ENCODE peak calls at places on chromosomes 4 and X, in six cellular contexts. One of them, this sample, is unnamed.

GRCh38 chr4:46953564-46953963 is 39.8 kb downstream of the GABRA4 start:
- DNase-seq in omental fat pad: no peak
- DNase-seq in WERI-Rb-1: no peak
- DNase-seq in tibial nerve: no peak
- DNase-seq in left lung: no peak
- DNase-seq in neural crest cell: no peak
- DNase-seq in this sample: no peak

GRCh38 chrX:46595084-46595483 is 21.5 kb downstream of the CHST7 start:
- DNase-seq in neural crest cell: no peak
- DNase-seq in omental fat pad: no peak
- DNase-seq in left lung: no peak
- DNase-seq in tibial nerve: no peak
- DNase-seq in WERI-Rb-1: no peak
- DNase-seq in this sample: no peak

GRCh38 chr4:61380865-61381264 is 180.7 kb downstream of the ADGRL3 start:
- DNase-seq in WERI-Rb-1: no peak
- DNase-seq in left lung: no peak
- DNase-seq in omental fat pad: no peak
- DNase-seq in neural crest cell: no peak
- DNase-seq in tibial nerve: no peak
- DNase-seq in this sample: no peak

GRCh38 chr4:74942251-74942917 is 9.5 kb downstream of the PARM1 start:
- DNase-seq in tibial nerve: no peak
- DNase-seq in WERI-Rb-1: no peak
- DNase-seq in left lung: no peak
- DNase-seq in neural crest cell: no peak
- DNase-seq in omental fat pad: no peak
- DNase-seq in this sample: no peak

GRCh38 chrX:131693359-131693758 is 149.5 kb downstream of the OR13H1 start:
- DNase-seq in neural crest cell: no peak
- DNase-seq in tibial nerve: no peak
- DNase-seq in omental fat pad: no peak
- DNase-seq in left lung: no peak
- DNase-seq in WERI-Rb-1: no peak
- DNase-seq in this sample: no peak

GRCh38 chrX:20547649-20548051 is 280.9 kb upstream of the RPS6KA3 start:
- DNase-seq in neural crest cell: no peak
- DNase-seq in left lung: no peak
- DNase-seq in WERI-Rb-1: no peak
- DNase-seq in tibial nerve: no peak
- DNase-seq in omental fat pad: no peak
- DNase-seq in this sample: no peak

GRCh38 chr4:122668241-122668640 is 47.4 kb upstream of the IL21 start:
- DNase-seq in tibial nerve: no peak
- DNase-seq in left lung: no peak
- DNase-seq in omental fat pad: no peak
- DNase-seq in neural crest cell: no peak
- DNase-seq in WERI-Rb-1: no peak
- DNase-seq in this sample: no peak

GRCh38 chr4:148443550-148444295 is 1.5 kb upstream of the NR3C2 start:
- DNase-seq in WERI-Rb-1: peak
- DNase-seq in omental fat pad: no peak
- DNase-seq in tibial nerve: peak
- DNase-seq in neural crest cell: peak
- DNase-seq in left lung: peak
- DNase-seq in this sample: no peak

GRCh38 chr4:1712216-1713002 is at the start of gene SLBP:
- DNase-seq in left lung: peak
- DNase-seq in WERI-Rb-1: peak
- DNase-seq in tibial nerve: peak
- DNase-seq in neural crest cell: peak
- DNase-seq in omental fat pad: peak
- DNase-seq in this sample: peak

GRCh38 chr4:87011340-87012034 is 76.7 kb downstream of the AFF1 start:
- DNase-seq in WERI-Rb-1: no peak
- DNase-seq in left lung: no peak
- DNase-seq in omental fat pad: no peak
- DNase-seq in tibial nerve: no peak
- DNase-seq in neural crest cell: no peak
- DNase-seq in this sample: peak

GRCh38 chr4:140085062-140085622 is 68.8 kb downstream of the MAML3 start:
- DNase-seq in neural crest cell: no peak
- DNase-seq in omental fat pad: no peak
- DNase-seq in WERI-Rb-1: no peak
- DNase-seq in tibial nerve: no peak
- DNase-seq in left lung: no peak
- DNase-seq in this sample: no peak

GRCh38 chr4:156976147-156976546 is 4.5 kb upstream of the PDGFC start:
- DNase-seq in tibial nerve: no peak
- DNase-seq in omental fat pad: no peak
- DNase-seq in left lung: no peak
- DNase-seq in neural crest cell: no peak
- DNase-seq in WERI-Rb-1: no peak
- DNase-seq in this sample: no peak

GRCh38 chr4:151568966-151569365 is 160.0 kb downstream of the FHIP1A start:
- DNase-seq in WERI-Rb-1: no peak
- DNase-seq in neural crest cell: no peak
- DNase-seq in left lung: no peak
- DNase-seq in tibial nerve: no peak
- DNase-seq in omental fat pad: no peak
- DNase-seq in this sample: no peak

GRCh38 chrX:120274958-120275357 is 24.3 kb downstream of the ZBTB33 start:
- DNase-seq in left lung: no peak
- DNase-seq in tibial nerve: no peak
- DNase-seq in neural crest cell: no peak
- DNase-seq in omental fat pad: no peak
- DNase-seq in WERI-Rb-1: no peak
- DNase-seq in this sample: no peak

GRCh38 chr4:53173576-53173975 is 192.3 kb downstream of the SCFD2 start:
- DNase-seq in left lung: no peak
- DNase-seq in tibial nerve: no peak
- DNase-seq in neural crest cell: no peak
- DNase-seq in omental fat pad: no peak
- DNase-seq in WERI-Rb-1: no peak
- DNase-seq in this sample: no peak

GRCh38 chr4:47213106-47213505 is 181.7 kb downstream of the GABRB1 start:
- DNase-seq in tibial nerve: no peak
- DNase-seq in left lung: no peak
- DNase-seq in omental fat pad: no peak
- DNase-seq in WERI-Rb-1: no peak
- DNase-seq in neural crest cell: no peak
- DNase-seq in this sample: no peak

GRCh38 chr4:24321151-24321550 is 263.2 kb downstream of the DHX15 start:
- DNase-seq in WERI-Rb-1: no peak
- DNase-seq in neural crest cell: no peak
- DNase-seq in omental fat pad: no peak
- DNase-seq in tibial nerve: no peak
- DNase-seq in left lung: no peak
- DNase-seq in this sample: no peak

GRCh38 chr4:175469519-175469918 is 342.5 kb downstream of the GPM6A start:
- DNase-seq in tibial nerve: no peak
- DNase-seq in neural crest cell: no peak
- DNase-seq in WERI-Rb-1: no peak
- DNase-seq in omental fat pad: no peak
- DNase-seq in left lung: no peak
- DNase-seq in this sample: no peak

GRCh38 chr4:1593881-1594345 is 90.2 kb downstream of the FAM53A start:
- DNase-seq in WERI-Rb-1: peak
- DNase-seq in neural crest cell: no peak
- DNase-seq in tibial nerve: no peak
- DNase-seq in omental fat pad: no peak
- DNase-seq in left lung: peak
- DNase-seq in this sample: no peak

GRCh38 chrX:7102119-7102518 is 45.4 kb upstream of the STS start:
- DNase-seq in omental fat pad: no peak
- DNase-seq in WERI-Rb-1: no peak
- DNase-seq in neural crest cell: no peak
- DNase-seq in tibial nerve: no peak
- DNase-seq in left lung: no peak
- DNase-seq in this sample: no peak

GRCh38 chr4:179751669-179752068 is 2309.4 kb upstream of the AGA start:
- DNase-seq in omental fat pad: no peak
- DNase-seq in neural crest cell: no peak
- DNase-seq in left lung: no peak
- DNase-seq in WERI-Rb-1: no peak
- DNase-seq in tibial nerve: no peak
- DNase-seq in this sample: no peak

GRCh38 chr4:2799444-2799911 is 6.6 kb downstream of the SH3BP2 start:
- DNase-seq in tibial nerve: no peak
- DNase-seq in WERI-Rb-1: no peak
- DNase-seq in neural crest cell: no peak
- DNase-seq in left lung: peak
- DNase-seq in omental fat pad: no peak
- DNase-seq in this sample: peak

GRCh38 chrX:115311666-115312065 is 22.2 kb downstream of the LUZP4 start:
- DNase-seq in omental fat pad: no peak
- DNase-seq in left lung: no peak
- DNase-seq in neural crest cell: peak
- DNase-seq in tibial nerve: no peak
- DNase-seq in WERI-Rb-1: no peak
- DNase-seq in this sample: no peak

GRCh38 chr4:108191269-108191914 is 22.7 kb upstream of the LEF1 start:
- DNase-seq in tibial nerve: no peak
- DNase-seq in WERI-Rb-1: no peak
- DNase-seq in neural crest cell: no peak
- DNase-seq in omental fat pad: no peak
- DNase-seq in left lung: no peak
- DNase-seq in this sample: no peak

GRCh38 chr4:73222466-73223257 is 35.9 kb downstream of the ANKRD17 start:
- DNase-seq in tibial nerve: peak
- DNase-seq in omental fat pad: no peak
- DNase-seq in left lung: no peak
- DNase-seq in neural crest cell: peak
- DNase-seq in WERI-Rb-1: peak
- DNase-seq in this sample: peak

GRCh38 chrX:45807572-45808425 is 607.1 kb upstream of the DIPK2B start:
- DNase-seq in tibial nerve: no peak
- DNase-seq in WERI-Rb-1: no peak
- DNase-seq in omental fat pad: no peak
- DNase-seq in left lung: no peak
- DNase-seq in neural crest cell: no peak
- DNase-seq in this sample: no peak

GRCh38 chr4:22634541-22635181 is 58.1 kb upstream of the GBA3 start:
- DNase-seq in left lung: peak
- DNase-seq in WERI-Rb-1: no peak
- DNase-seq in tibial nerve: no peak
- DNase-seq in neural crest cell: no peak
- DNase-seq in omental fat pad: no peak
- DNase-seq in this sample: no peak

GRCh38 chrX:120262781-120263719 is 12.4 kb downstream of the ZBTB33 start:
- DNase-seq in omental fat pad: no peak
- DNase-seq in left lung: no peak
- DNase-seq in neural crest cell: no peak
- DNase-seq in WERI-Rb-1: no peak
- DNase-seq in tibial nerve: no peak
- DNase-seq in this sample: no peak

GRCh38 chr4:141636077-141636770 is at the start of gene IL15:
- DNase-seq in tibial nerve: peak
- DNase-seq in left lung: peak
- DNase-seq in WERI-Rb-1: peak
- DNase-seq in omental fat pad: peak
- DNase-seq in neural crest cell: peak
- DNase-seq in this sample: peak

GRCh38 chrX:100731441-100732281 is at the start of gene SYTL4:
- DNase-seq in neural crest cell: peak
- DNase-seq in WERI-Rb-1: peak
- DNase-seq in omental fat pad: no peak
- DNase-seq in left lung: peak
- DNase-seq in tibial nerve: no peak
- DNase-seq in this sample: no peak

GRCh38 chr4:27278615-27279014 is 418.0 kb downstream of the STIM2 start:
- DNase-seq in omental fat pad: no peak
- DNase-seq in WERI-Rb-1: no peak
- DNase-seq in tibial nerve: no peak
- DNase-seq in neural crest cell: peak
- DNase-seq in left lung: no peak
- DNase-seq in this sample: no peak

GRCh38 chr4:81405900-81406401 is 65.8 kb downstream of the RASGEF1B start:
- DNase-seq in neural crest cell: peak
- DNase-seq in WERI-Rb-1: peak
- DNase-seq in tibial nerve: peak
- DNase-seq in omental fat pad: no peak
- DNase-seq in left lung: no peak
- DNase-seq in this sample: no peak

GRCh38 chr4:2318476-2318875 is 56.6 kb upstream of the MXD4 start:
- DNase-seq in left lung: no peak
- DNase-seq in WERI-Rb-1: no peak
- DNase-seq in omental fat pad: no peak
- DNase-seq in neural crest cell: no peak
- DNase-seq in tibial nerve: no peak
- DNase-seq in this sample: no peak

DNA sequence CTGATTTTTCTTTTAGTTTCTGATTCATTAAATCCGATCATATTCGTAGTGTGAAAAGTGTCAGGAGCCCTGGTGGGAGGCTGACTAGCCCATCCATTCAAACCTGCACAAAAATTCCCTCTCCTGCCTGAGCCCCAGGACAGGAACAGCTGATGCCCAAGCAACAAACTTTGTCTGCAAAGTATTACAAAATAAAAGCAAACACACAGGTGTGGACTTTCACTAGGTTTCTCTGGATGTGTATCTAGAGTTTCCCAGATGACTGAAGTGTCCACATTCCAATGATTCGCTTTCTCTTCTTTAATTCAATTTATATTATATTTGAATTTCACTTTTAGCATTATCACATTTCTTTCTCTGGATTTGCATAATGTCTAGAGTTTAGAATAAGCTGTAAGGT is 18.2 kb upstream of the FAM9B start:
- DNase-seq in neural crest cell: no peak
- DNase-seq in left lung: no peak
- DNase-seq in tibial nerve: no peak
- DNase-seq in WERI-Rb-1: no peak
- DNase-seq in omental fat pad: no peak
- DNase-seq in this sample: no peak
- TF ChIP-seq CTCF in neural crest cell: no peak
- TF ChIP-seq CTCF in left lung: no peak
- TF ChIP-seq CTCF in tibial nerve: no peak
- TF ChIP-seq CTCF in WERI-Rb-1: no peak
- TF ChIP-seq CTCF in omental fat pad: no peak
- TF ChIP-seq CTCF in this sample: no peak

GRCh38 chr4:116358633-116359222 is 726.6 kb downstream of the TRAM1L1 start:
- DNase-seq in WERI-Rb-1: peak
- DNase-seq in left lung: no peak
- DNase-seq in neural crest cell: peak
- DNase-seq in omental fat pad: no peak
- DNase-seq in tibial nerve: peak
- DNase-seq in this sample: no peak
- TF ChIP-seq CTCF in WERI-Rb-1: peak
- TF ChIP-seq CTCF in left lung: peak
- TF ChIP-seq CTCF in neural crest cell: peak
- TF ChIP-seq CTCF in omental fat pad: no peak
- TF ChIP-seq CTCF in tibial nerve: peak
- TF ChIP-seq CTCF in this sample: peak

GRCh38 chrX:64205735-64206491 is 405 bp upstream of the AMER1 start:
- DNase-seq in tibial nerve: peak
- DNase-seq in WERI-Rb-1: peak
- DNase-seq in omental fat pad: peak
- DNase-seq in neural crest cell: peak
- DNase-seq in left lung: peak
- DNase-seq in this sample: peak
- TF ChIP-seq CTCF in tibial nerve: peak
- TF ChIP-seq CTCF in WERI-Rb-1: no peak
- TF ChIP-seq CTCF in omental fat pad: no peak
- TF ChIP-seq CTCF in neural crest cell: peak
- TF ChIP-seq CTCF in left lung: no peak
- TF ChIP-seq CTCF in this sample: no peak

GRCh38 chr4:41635441-41635840 is 97.5 kb downstream of the LIMCH1 start:
- DNase-seq in omental fat pad: no peak
- DNase-seq in tibial nerve: no peak
- DNase-seq in WERI-Rb-1: no peak
- DNase-seq in neural crest cell: no peak
- DNase-seq in left lung: no peak
- DNase-seq in this sample: no peak
- TF ChIP-seq CTCF in omental fat pad: no peak
- TF ChIP-seq CTCF in tibial nerve: no peak
- TF ChIP-seq CTCF in WERI-Rb-1: no peak
- TF ChIP-seq CTCF in neural crest cell: no peak
- TF ChIP-seq CTCF in left lung: no peak
- TF ChIP-seq CTCF in this sample: no peak

This sample was measured in CD14-positive monocyte.